ENCODE peak calls at places on chromosome 11, in seven cellular contexts. L is heart left ventricle, H is glutamatergic neuron, Y is epithelial cell of esophagus, W is mammary epithelial cell, U is progenitor cell of endocrine pancreas, J is neural progenitor cell. Z is an unnamed sample.

GRCh38 chr11:61488651-61489291 is 19.8 kb upstream of the LRRC10B start:
- DNase-seq in L (peak), H (peak), Y (peak), W (peak), U (peak), J (peak), Z (no peak)

GRCh38 chr11:45765836-45766235 is 39.1 kb upstream of the SLC35C1 start:
- DNase-seq in L (no peak), H (no peak), Y (no peak), W (no peak), U (no peak), J (no peak), Z (no peak)

GRCh38 chr11:112310414-112310813 is 49.8 kb upstream of the PLET1 start:
- DNase-seq in L (no peak), H (no peak), Y (peak), W (peak), U (no peak), J (no peak), Z (no peak)

GRCh38 chr11:72378704-72379383 is 55.5 kb downstream of the CLPB start:
- DNase-seq in L (peak), H (no peak), Y (no peak), W (no peak), U (no peak), J (no peak), Z (no peak)

GRCh38 chr11:37786214-37786755 is 1188.2 kb upstream of the RAG2 start:
- DNase-seq in L (no peak), H (no peak), Y (peak), W (peak), U (no peak), J (no peak), Z (no peak)

GRCh38 chr11:2093575-2094353 is 45.4 kb downstream of the IGF2 start:
- DNase-seq in L (peak), H (no peak), Y (peak), W (peak), U (no peak), J (no peak), Z (no peak)

GRCh38 chr11:76984741-76985140 is 49.5 kb upstream of the B3GNT6 start:
- DNase-seq in L (no peak), H (no peak), Y (peak), W (no peak), U (no peak), J (no peak), Z (no peak)

GRCh38 chr11:29260939-29261705 is 755.7 kb downstream of the KCNA4 start:
- DNase-seq in L (no peak), H (no peak), Y (peak), W (peak), U (no peak), J (no peak), Z (no peak)

GRCh38 chr11:77244277-77245014 is 57.0 kb downstream of the GDPD4 start:
- DNase-seq in L (no peak), H (no peak), Y (peak), W (peak), U (no peak), J (no peak), Z (no peak)

GRCh38 chr11:2580444-2581050 is 119.2 kb downstream of the KCNQ1OT1 start:
- DNase-seq in L (peak), H (peak), Y (no peak), W (no peak), U (peak), J (no peak), Z (peak)

GRCh38 chr11:96424693-96425092 is 34.9 kb downstream of the JRKL start:
- DNase-seq in L (no peak), H (no peak), Y (peak), W (no peak), U (no peak), J (no peak), Z (no peak)

GRCh38 chr11:76604652-76605241 is 65.8 kb downstream of the LRRC32 start:
- DNase-seq in L (peak), H (no peak), Y (no peak), W (no peak), U (no peak), J (no peak), Z (peak)

GRCh38 chr11:84686726-84687125 is 940.4 kb downstream of the DLG2 start:
- DNase-seq in L (no peak), H (no peak), Y (no peak), W (no peak), U (no peak), J (no peak), Z (no peak)

GRCh38 chr11:65700377-65700776 is 11.7 kb upstream of the KAT5 start:
- DNase-seq in L (no peak), H (no peak), Y (no peak), W (no peak), U (no peak), J (no peak), Z (no peak)

GRCh38 chr11:134374891-134375550 is 37.0 kb downstream of the B3GAT1 start:
- DNase-seq in L (no peak), H (peak), Y (no peak), W (no peak), U (no peak), J (no peak), Z (no peak)

GRCh38 chr11:46743693-46744339 is 24.8 kb downstream of the F2 start:
- DNase-seq in L (no peak), H (no peak), Y (no peak), W (no peak), U (no peak), J (no peak), Z (no peak)

GRCh38 chr11:404551-405264 is 10.1 kb downstream of the SIGIRR start:
- DNase-seq in L (no peak), H (no peak), Y (no peak), W (no peak), U (no peak), J (no peak), Z (no peak)

GRCh38 chr11:2779981-2780849 is 80.4 kb upstream of the KCNQ1OT1 start:
- DNase-seq in L (peak), H (peak), Y (no peak), W (no peak), U (peak), J (no peak), Z (peak)

GRCh38 chr11:128361451-128362020 is 225.8 kb downstream of the ETS1 start:
- DNase-seq in L (no peak), H (no peak), Y (no peak), W (no peak), U (peak), J (no peak), Z (no peak)

GRCh38 chr11:117827521-117828511 is 3.3 kb upstream of the FXYD2 start:
- DNase-seq in L (peak), H (peak), Y (no peak), W (no peak), U (peak), J (no peak), Z (no peak)

GRCh38 chr11:113385749-113386148 is 1.8 kb upstream of the ANKK1 start:
- DNase-seq in L (no peak), H (no peak), Y (peak), W (no peak), U (no peak), J (no peak), Z (no peak)

GRCh38 chr11:113384551-113384950 is 3.0 kb upstream of the ANKK1 start:
- DNase-seq in L (no peak), H (no peak), Y (peak), W (peak), U (no peak), J (no peak), Z (no peak)

GRCh38 chr11:113389288-113389687 is 1.7 kb downstream of the ANKK1 start:
- DNase-seq in L (no peak), H (no peak), Y (no peak), W (no peak), U (no peak), J (peak), Z (no peak)

GRCh38 chr11:113386866-113387265 is 713 bp upstream of the ANKK1 start:
- DNase-seq in L (no peak), H (no peak), Y (no peak), W (no peak), U (no peak), J (no peak), Z (no peak)

GRCh38 chr11:113387605-113388211 is at the start of gene ANKK1:
- DNase-seq in L (no peak), H (no peak), Y (peak), W (no peak), U (peak), J (peak), Z (no peak)
- TF ChIP-seq CTCF in L (no peak), H (peak), Y (peak), W (peak), U (peak), J (peak), Z (peak)

DNA sequence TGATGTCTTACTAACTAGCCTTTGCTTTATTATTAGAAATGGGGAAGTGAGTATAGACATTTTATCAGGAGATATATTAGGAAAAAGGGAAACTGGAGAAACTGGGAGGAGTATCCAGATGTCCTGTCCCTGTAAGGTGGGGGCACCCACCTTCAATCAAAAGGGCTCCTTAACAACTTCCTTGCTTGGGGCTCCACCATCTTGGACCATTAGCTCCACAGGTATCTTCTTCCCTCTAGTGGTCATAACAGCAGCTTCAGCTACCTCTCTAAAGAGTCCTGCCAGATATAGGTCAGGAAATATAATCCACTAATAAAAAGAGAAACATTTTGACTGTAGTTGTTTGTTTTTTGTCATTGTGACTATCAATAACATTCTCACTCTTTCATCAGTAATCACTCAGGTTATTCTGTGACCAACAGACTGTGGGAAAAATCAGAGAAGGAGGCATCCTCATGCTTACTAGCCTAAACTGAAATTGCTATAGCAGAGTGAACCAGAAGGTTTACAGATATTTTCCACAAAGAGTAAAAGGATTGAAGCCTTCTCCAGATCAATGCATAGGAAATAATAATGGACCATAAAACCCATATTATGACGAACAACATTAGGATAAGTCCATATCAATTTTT is 10.4 kb downstream of the OR51B4 start:
- DNase-seq in L (no peak), H (no peak), Y (peak), W (peak), U (no peak), J (peak), Z (no peak)
- TF ChIP-seq CTCF in L (no peak), H (peak), Y (peak), W (peak), U (peak), J (peak), Z (peak)

GRCh38 chr11:102794382-102794781 is 3.6 kb downstream of the MMP1 start:
- DNase-seq in L (no peak), H (no peak), Y (peak), W (peak), U (no peak), J (peak), Z (no peak)
- TF ChIP-seq CTCF in L (no peak), H (peak), Y (no peak), W (peak), U (peak), J (peak), Z (peak)

GRCh38 chr11:15276616-15277015 is 161.9 kb downstream of the INSC start:
- DNase-seq in L (no peak), H (no peak), Y (no peak), W (no peak), U (no peak), J (peak), Z (no peak)
- TF ChIP-seq CTCF in L (peak), H (peak), Y (no peak), W (no peak), U (peak), J (peak), Z (peak)

GRCh38 chr11:123434911-123435310 is 4.8 kb downstream of the GRAMD1B start:
- DNase-seq in L (no peak), H (no peak), Y (no peak), W (no peak), U (no peak), J (peak), Z (no peak)

GRCh38 chr11:123431619-123432018 is 1.6 kb downstream of the GRAMD1B start:
- DNase-seq in L (no peak), H (no peak), Y (peak), W (no peak), U (no peak), J (no peak), Z (no peak)

GRCh38 chr11:123430736-123431356 is 777 bp downstream of the GRAMD1B start:
- DNase-seq in L (peak), H (peak), Y (peak), W (peak), U (peak), J (peak), Z (peak)

GRCh38 chr11:123437236-123437979 is 7.3 kb downstream of the GRAMD1B start:
- DNase-seq in L (no peak), H (no peak), Y (no peak), W (no peak), U (no peak), J (no peak), Z (no peak)

DNA sequence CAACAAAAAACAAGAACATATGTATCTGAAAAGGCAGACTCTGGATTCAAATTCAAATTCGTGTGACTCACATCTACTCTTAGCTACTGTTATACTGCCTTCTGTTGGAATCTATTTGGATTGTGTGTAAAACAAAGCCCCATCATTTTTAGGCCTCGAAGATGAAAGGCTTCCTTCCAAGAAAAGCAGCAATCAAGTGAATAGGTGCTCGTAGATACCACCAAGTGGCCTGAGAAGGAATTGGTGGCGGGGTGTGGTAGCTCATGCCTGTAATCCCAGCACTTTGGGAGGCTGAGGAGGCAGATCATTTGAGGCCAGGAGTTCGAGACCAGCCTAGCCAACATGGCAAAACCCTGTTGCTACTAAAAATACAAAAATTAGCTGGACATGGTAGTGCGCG is 4.2 kb downstream of the GRAMD1B start:
- DNase-seq in L (no peak), H (peak), Y (peak), W (no peak), U (no peak), J (peak), Z (no peak)
- TF ChIP-seq CTCF in L (no peak), H (no peak), Y (peak), W (no peak), U (no peak), J (peak), Z (peak)

Z was measured in osteocyte.